ENCODE peak calls at places on chromosomes 12 and 14, in nine cellular contexts. Q, T, S, Z, Y, O, L, E and P are unnamed samples.

GRCh38 chr12:752673-753400 is 458 bp downstream of the WNK1 start:
- DNase-seq in Q (peak), T (peak), S (peak), Z (peak), Y (peak), O (peak), L (peak), E (peak), P (no peak)

GRCh38 chr12:45615268-45615667 is 114.2 kb upstream of the ARID2 start:
- DNase-seq in Q (no peak), T (no peak), S (no peak), Z (no peak), Y (no peak), O (no peak), L (no peak), E (no peak), P (no peak)

GRCh38 chr12:101671157-101671791 is 26.2 kb upstream of the CHPT1 start:
- DNase-seq in Q (no peak), T (peak), S (peak), Z (no peak), Y (no peak), O (peak), L (no peak), E (peak), P (no peak)

GRCh38 chr14:105388976-105389375 is 9.4 kb upstream of the TEX22 start:
- DNase-seq in Q (no peak), T (no peak), S (no peak), Z (peak), Y (no peak), O (no peak), L (no peak), E (no peak), P (peak)

GRCh38 chr12:96811083-96811482 is 96.0 kb upstream of the NEDD1 start:
- DNase-seq in Q (no peak), T (no peak), S (no peak), Z (no peak), Y (no peak), O (no peak), L (no peak), E (no peak), P (no peak)

GRCh38 chr12:104805186-104805585 is 152.9 kb downstream of the SLC41A2 start:
- DNase-seq in Q (no peak), T (no peak), S (no peak), Z (no peak), Y (no peak), O (no peak), L (no peak), E (no peak), P (no peak)

GRCh38 chr12:47807338-47807737 is 12.4 kb downstream of the HDAC7 start:
- DNase-seq in Q (no peak), T (no peak), S (no peak), Z (no peak), Y (no peak), O (no peak), L (no peak), E (no peak), P (no peak)

GRCh38 chr12:4584281-4584680 is 22.3 kb downstream of the DYRK4 start:
- DNase-seq in Q (no peak), T (no peak), S (no peak), Z (no peak), Y (no peak), O (no peak), L (no peak), E (no peak), P (no peak)

GRCh38 chr12:3470296-3470695 is 20.7 kb upstream of the PRMT8 start:
- DNase-seq in Q (no peak), T (no peak), S (no peak), Z (no peak), Y (no peak), O (no peak), L (no peak), E (no peak), P (no peak)

GRCh38 chr12:69623970-69624369 is 13.3 kb upstream of the LRRC10 start:
- DNase-seq in Q (no peak), T (no peak), S (no peak), Z (no peak), Y (peak), O (no peak), L (no peak), E (no peak), P (no peak)

GRCh38 chr14:79496701-79497100 is 714.6 kb downstream of the DIO2 start:
- DNase-seq in Q (no peak), T (no peak), S (no peak), Z (no peak), Y (no peak), O (no peak), L (no peak), E (no peak), P (no peak)

GRCh38 chr12:73731658-73732057 is 806.0 kb upstream of the ATXN7L3B start:
- DNase-seq in Q (no peak), T (no peak), S (no peak), Z (no peak), Y (no peak), O (no peak), L (no peak), E (no peak), P (no peak)

DNA sequence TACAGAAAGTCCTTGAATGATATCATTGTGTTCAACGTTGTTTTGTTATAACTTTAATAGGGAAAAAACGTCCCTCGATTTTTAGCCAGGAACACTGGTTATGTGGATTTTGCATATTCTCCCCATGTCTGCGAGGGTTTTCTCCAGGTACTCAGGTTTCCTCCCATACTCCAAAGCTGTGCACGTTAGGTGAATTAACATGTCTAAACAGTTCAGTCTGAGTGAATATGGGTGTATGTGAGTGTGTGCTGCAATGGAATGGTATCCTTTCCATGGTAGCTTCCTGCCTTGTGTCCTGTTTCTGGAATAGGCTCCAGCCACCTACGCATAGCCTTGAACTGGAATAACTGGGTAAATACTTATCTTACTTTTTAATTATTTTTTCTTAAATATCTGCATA is 810.8 kb upstream of the ATXN7L3B start:
- DNase-seq in Q (no peak), T (no peak), S (no peak), Z (no peak), Y (no peak), O (no peak), L (no peak), E (no peak), P (no peak)
- TF ChIP-seq CTCF in Q (no peak), T (no peak), S (no peak), Z (no peak), Y (no peak), O (no peak), L (no peak), E (no peak), P (no peak)

GRCh38 chr14:77151245-77151644 is 9.7 kb upstream of the ZDHHC22 start:
- DNase-seq in Q (no peak), T (no peak), S (no peak), Z (no peak), Y (peak), O (no peak), L (peak), E (no peak), P (no peak)
- TF ChIP-seq CTCF in Q (peak), T (peak), S (no peak), Z (peak), Y (peak), O (peak), L (peak), E (peak), P (peak)

GRCh38 chr12:52121848-52122838 is 42.6 kb downstream of the SMIM41 start:
- DNase-seq in Q (no peak), T (peak), S (peak), Z (peak), Y (peak), O (no peak), L (peak), E (peak), P (no peak)
- TF ChIP-seq CTCF in Q (peak), T (peak), S (peak), Z (peak), Y (peak), O (peak), L (peak), E (peak), P (peak)

GRCh38 chr12:46786774-46787173 is 39.0 kb downstream of the SLC38A4 start:
- DNase-seq in Q (no peak), T (no peak), S (no peak), Z (no peak), Y (no peak), O (no peak), L (no peak), E (no peak), P (no peak)
- TF ChIP-seq CTCF in Q (no peak), T (no peak), S (no peak), Z (no peak), Y (no peak), O (no peak), L (no peak), E (no peak), P (no peak)

GRCh38 chr14:34365309-34365915 is 96.6 kb downstream of the SPTSSA start:
- DNase-seq in Q (no peak), T (no peak), S (no peak), Z (no peak), Y (no peak), O (no peak), L (no peak), E (no peak), P (no peak)
- TF ChIP-seq CTCF in Q (peak), T (no peak), S (no peak), Z (peak), Y (no peak), O (no peak), L (no peak), E (peak), P (peak)

GRCh38 chr14:39731912-39732311 is 299.7 kb upstream of the FBXO33 start:
- DNase-seq in Q (no peak), T (no peak), S (no peak), Z (no peak), Y (no peak), O (no peak), L (no peak), E (no peak), P (no peak)
- TF ChIP-seq CTCF in Q (no peak), T (no peak), S (no peak), Z (no peak), Y (no peak), O (no peak), L (no peak), E (no peak), P (peak)

DNA sequence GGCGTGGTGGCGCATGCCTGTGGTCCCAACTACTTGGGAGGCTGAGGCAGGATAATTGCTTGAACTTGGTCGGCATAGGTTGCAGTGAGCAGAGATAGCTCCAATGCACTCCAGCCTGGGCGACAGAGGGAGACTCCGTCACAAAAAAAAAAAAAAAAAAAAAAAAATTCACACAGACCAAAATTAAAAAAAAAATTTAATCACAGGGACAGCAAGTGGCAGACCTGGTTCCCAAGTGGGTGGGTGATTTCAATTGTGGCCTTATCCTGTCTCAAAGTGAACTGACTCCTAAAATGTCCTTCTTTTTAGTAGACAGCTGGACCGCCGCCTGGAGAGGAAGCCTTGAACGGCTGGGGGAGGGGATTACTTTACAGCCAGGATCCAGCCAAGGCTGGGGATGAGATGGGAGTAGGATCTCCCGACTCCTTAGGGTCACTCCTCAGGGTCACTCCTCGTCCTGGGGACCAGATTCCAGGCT is 1.6 kb upstream of the KCNH3 start:
- DNase-seq in Q (no peak), T (no peak), S (no peak), Z (no peak), Y (no peak), O (no peak), L (no peak), E (no peak), P (no peak)
- TF ChIP-seq CTCF in Q (no peak), T (no peak), S (no peak), Z (no peak), Y (no peak), O (no peak), L (no peak), E (no peak), P (no peak)

GRCh38 chr12:116915326-116915725 is 4.6 kb downstream of the FBXW8 start:
- DNase-seq in Q (no peak), T (no peak), S (no peak), Z (no peak), Y (no peak), O (no peak), L (no peak), E (no peak), P (no peak)

GRCh38 chr12:116916122-116916521 is 5.4 kb downstream of the FBXW8 start:
- DNase-seq in Q (no peak), T (no peak), S (no peak), Z (no peak), Y (no peak), O (no peak), L (no peak), E (no peak), P (no peak)

GRCh38 chr12:116918464-116918863 is 7.7 kb downstream of the FBXW8 start:
- DNase-seq in Q (no peak), T (no peak), S (no peak), Z (no peak), Y (peak), O (no peak), L (no peak), E (no peak), P (no peak)

GRCh38 chr12:116919247-116919671 is 8.5 kb downstream of the FBXW8 start:
- DNase-seq in Q (no peak), T (no peak), S (no peak), Z (no peak), Y (peak), O (no peak), L (no peak), E (no peak), P (no peak)

GRCh38 chr12:116916714-116917114 is 6.0 kb downstream of the FBXW8 start:
- DNase-seq in Q (no peak), T (peak), S (peak), Z (no peak), Y (peak), O (no peak), L (no peak), E (peak), P (no peak)
- TF ChIP-seq CTCF in Q (no peak), T (no peak), S (no peak), Z (no peak), Y (peak), O (no peak), L (no peak), E (no peak), P (no peak)